ENCODE peak calls at places on chromosome 17, in four cellular contexts. One of them, this sample, is unnamed.

GRCh38 chr17:40321502-40322416 is 12.8 kb downstream of the RARA start:
- DNase-seq in fibroblast of pulmonary artery: no peak
- DNase-seq in iPS-NIHi11: no peak
- DNase-seq in HFF-Myc: no peak
- DNase-seq in this sample: no peak

GRCh38 chr17:72097144-72097543 is 23.7 kb upstream of the SOX9 start:
- DNase-seq in HFF-Myc: no peak
- DNase-seq in fibroblast of pulmonary artery: no peak
- DNase-seq in iPS-NIHi11: no peak
- DNase-seq in this sample: no peak

GRCh38 chr17:72715906-72716572 is 376.4 kb downstream of the SLC39A11 start:
- DNase-seq in iPS-NIHi11: no peak
- DNase-seq in HFF-Myc: peak
- DNase-seq in fibroblast of pulmonary artery: peak
- DNase-seq in this sample: no peak

GRCh38 chr17:6786618-6787017 is 10.6 kb downstream of the FBXO39 start:
- DNase-seq in HFF-Myc: peak
- DNase-seq in fibroblast of pulmonary artery: peak
- DNase-seq in iPS-NIHi11: no peak
- DNase-seq in this sample: no peak

GRCh38 chr17:27980035-27980434 is 62.4 kb upstream of the NLK start:
- DNase-seq in fibroblast of pulmonary artery: peak
- DNase-seq in HFF-Myc: peak
- DNase-seq in iPS-NIHi11: no peak
- DNase-seq in this sample: no peak

GRCh38 chr17:53896047-53896446 is 73.3 kb downstream of the KIF2B start:
- DNase-seq in HFF-Myc: no peak
- DNase-seq in iPS-NIHi11: no peak
- DNase-seq in fibroblast of pulmonary artery: no peak
- DNase-seq in this sample: no peak

GRCh38 chr17:57455063-57455914 is 199.0 kb downstream of the MSI2 start:
- DNase-seq in HFF-Myc: no peak
- DNase-seq in fibroblast of pulmonary artery: no peak
- DNase-seq in iPS-NIHi11: no peak
- DNase-seq in this sample: no peak

GRCh38 chr17:44595216-44595775 is 38.0 kb downstream of the FZD2 start:
- DNase-seq in HFF-Myc: no peak
- DNase-seq in iPS-NIHi11: no peak
- DNase-seq in fibroblast of pulmonary artery: no peak
- DNase-seq in this sample: no peak

GRCh38 chr17:80663783-80664206 is 119.2 kb downstream of the RPTOR start:
- DNase-seq in HFF-Myc: no peak
- DNase-seq in fibroblast of pulmonary artery: peak
- DNase-seq in iPS-NIHi11: no peak
- DNase-seq in this sample: no peak

GRCh38 chr17:81204578-81204977 is 18.2 kb downstream of the CEP131 start:
- DNase-seq in iPS-NIHi11: no peak
- DNase-seq in fibroblast of pulmonary artery: no peak
- DNase-seq in HFF-Myc: no peak
- DNase-seq in this sample: no peak

GRCh38 chr17:65763786-65764185 is 202.3 kb upstream of the AXIN2 start:
- DNase-seq in fibroblast of pulmonary artery: no peak
- DNase-seq in iPS-NIHi11: no peak
- DNase-seq in HFF-Myc: no peak
- DNase-seq in this sample: no peak

GRCh38 chr17:78401246-78401645 is 22.8 kb downstream of the PGS1 start:
- DNase-seq in HFF-Myc: no peak
- DNase-seq in iPS-NIHi11: no peak
- DNase-seq in fibroblast of pulmonary artery: no peak
- DNase-seq in this sample: no peak

GRCh38 chr17:14211778-14212177 is 24.9 kb downstream of the CDRT15 start:
- DNase-seq in iPS-NIHi11: peak
- DNase-seq in fibroblast of pulmonary artery: peak
- DNase-seq in HFF-Myc: no peak
- DNase-seq in this sample: peak

GRCh38 chr17:80805032-80805751 is 186.4 kb upstream of the CHMP6 start:
- DNase-seq in HFF-Myc: peak
- DNase-seq in fibroblast of pulmonary artery: no peak
- DNase-seq in iPS-NIHi11: no peak
- DNase-seq in this sample: no peak

GRCh38 chr17:79600613-79601221 is 10.1 kb downstream of the RBFOX3 start:
- DNase-seq in fibroblast of pulmonary artery: no peak
- DNase-seq in HFF-Myc: no peak
- DNase-seq in iPS-NIHi11: peak
- DNase-seq in this sample: no peak

GRCh38 chr17:56715613-56716357 is 117.9 kb downstream of the C17orf67 start:
- DNase-seq in fibroblast of pulmonary artery: peak
- DNase-seq in HFF-Myc: peak
- DNase-seq in iPS-NIHi11: peak
- DNase-seq in this sample: peak

GRCh38 chr17:80529904-80530292 is 14.7 kb upstream of the RPTOR start:
- DNase-seq in HFF-Myc: no peak
- DNase-seq in iPS-NIHi11: no peak
- DNase-seq in fibroblast of pulmonary artery: no peak
- DNase-seq in this sample: no peak

GRCh38 chr17:67482784-67483183 is 105.7 kb downstream of the PITPNC1 start:
- DNase-seq in HFF-Myc: no peak
- DNase-seq in fibroblast of pulmonary artery: no peak
- DNase-seq in iPS-NIHi11: no peak
- DNase-seq in this sample: no peak

GRCh38 chr17:48593840-48594411 is 347 bp upstream of the HOXB5 start:
- DNase-seq in iPS-NIHi11: peak
- DNase-seq in fibroblast of pulmonary artery: peak
- DNase-seq in HFF-Myc: peak
- DNase-seq in this sample: peak

This sample was measured in WTC11.